ENCODE peak calls at places on chromosomes 12 and 14, in six cellular contexts. A is right lobe of liver; W is GM20000; J is RWPE1; E is CD8-positive, alpha-beta T cell; N is osteocyte. D is an unnamed sample.

GRCh38 chr14:51454351-51454750 is 197.4 kb upstream of the FRMD6 start:
- DNase-seq in A (no peak), W (no peak), J (no peak), E (no peak), N (no peak), D (no peak)

GRCh38 chr14:23185046-23185445 is 1.6 kb upstream of the SLC7A8 start:
- DNase-seq in A (no peak), W (no peak), J (no peak), E (no peak), N (no peak), D (no peak)

GRCh38 chr12:39897315-39897714 is 208.6 kb downstream of the SLC2A13 start:
- DNase-seq in A (no peak), W (no peak), J (no peak), E (no peak), N (no peak), D (no peak)

GRCh38 chr12:66965613-66966012 is 286.7 kb upstream of the GRIP1 start:
- DNase-seq in A (no peak), W (no peak), J (no peak), E (no peak), N (no peak), D (no peak)

GRCh38 chr12:15532364-15532977 is 210.2 kb downstream of the PTPRO start:
- DNase-seq in A (no peak), W (peak), J (peak), E (peak), N (no peak), D (no peak)

GRCh38 chr14:68589447-68590232 is 203.2 kb downstream of the ZFP36L1 start:
- DNase-seq in A (no peak), W (no peak), J (no peak), E (no peak), N (no peak), D (no peak)

GRCh38 chr12:111351026-111351425 is 17.9 kb downstream of the PHETA1 start:
- DNase-seq in A (no peak), W (no peak), J (no peak), E (no peak), N (no peak), D (no peak)

GRCh38 chr12:29807125-29807524 is 23.4 kb upstream of the TMTC1 start:
- DNase-seq in A (no peak), W (no peak), J (no peak), E (no peak), N (no peak), D (no peak)

GRCh38 chr12:46770501-46771183 is 55.2 kb downstream of the SLC38A4 start:
- DNase-seq in A (no peak), W (no peak), J (no peak), E (no peak), N (no peak), D (no peak)

GRCh38 chr12:96773031-96773430 is 134.0 kb upstream of the NEDD1 start:
- DNase-seq in A (no peak), W (no peak), J (no peak), E (no peak), N (no peak), D (no peak)

GRCh38 chr12:44431647-44432352 is 444.3 kb downstream of the NELL2 start:
- DNase-seq in A (no peak), W (peak), J (no peak), E (no peak), N (no peak), D (no peak)

GRCh38 chr12:54444202-54444601 is 25.1 kb upstream of the ITGA5 start:
- DNase-seq in A (no peak), W (no peak), J (no peak), E (no peak), N (no peak), D (no peak)

GRCh38 chr12:65602579-65603295 is 221.5 kb upstream of the HMGA2 start:
- DNase-seq in A (peak), W (peak), J (peak), E (no peak), N (peak), D (no peak)

GRCh38 chr12:65602191-65602578 is 222.1 kb upstream of the HMGA2 start:
- DNase-seq in A (no peak), W (no peak), J (no peak), E (no peak), N (no peak), D (no peak)

GRCh38 chr12:65605019-65605418 is 219.3 kb upstream of the HMGA2 start:
- DNase-seq in A (no peak), W (no peak), J (no peak), E (no peak), N (no peak), D (no peak)

GRCh38 chr12:65606008-65606766 is 218.1 kb upstream of the HMGA2 start:
- DNase-seq in A (no peak), W (no peak), J (no peak), E (no peak), N (no peak), D (no peak)

DNA sequence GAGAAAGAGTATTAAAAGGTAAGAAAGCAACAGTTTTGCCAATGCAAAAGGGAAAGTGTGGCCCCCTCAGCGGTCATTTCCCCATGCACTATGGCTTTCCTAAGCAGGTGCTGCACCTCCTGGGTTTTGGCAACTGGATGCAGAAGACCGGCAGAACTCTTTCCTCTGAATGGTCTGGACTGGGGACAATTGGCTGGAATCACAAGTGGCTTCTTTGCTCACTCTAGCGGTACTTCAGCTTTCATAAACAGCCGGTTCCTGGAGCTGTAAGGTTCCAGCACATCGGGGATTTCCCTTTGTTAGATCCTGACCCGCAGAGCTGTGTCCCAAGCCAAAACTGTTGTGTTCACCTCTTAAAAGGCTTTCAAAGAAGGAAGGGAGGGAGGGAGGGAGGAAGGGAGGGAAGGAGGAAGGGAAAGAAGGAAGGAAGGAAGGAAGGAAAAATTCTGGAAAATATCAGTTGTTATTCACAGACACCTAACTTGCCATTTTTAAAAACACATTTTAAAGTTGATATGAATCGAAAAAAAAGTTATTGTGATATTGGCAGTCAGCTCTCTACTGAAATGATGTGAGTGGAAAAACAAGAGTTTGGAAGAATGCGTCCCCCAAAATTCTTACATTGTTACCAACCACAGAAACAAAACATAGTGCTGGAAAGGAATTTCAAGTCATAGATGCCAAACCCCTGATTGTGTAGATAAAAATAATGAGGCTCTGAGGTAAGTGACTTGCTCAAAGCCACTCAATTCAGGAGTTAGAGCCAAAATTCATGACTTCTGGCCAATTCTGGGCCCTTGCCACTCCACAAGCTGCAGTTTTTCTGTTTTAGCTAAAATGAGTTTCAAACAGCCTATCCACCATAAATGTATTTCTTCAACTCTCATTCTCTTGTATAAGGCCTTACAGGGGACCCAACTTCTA is 220.6 kb upstream of the HMGA2 start:
- DNase-seq in A (no peak), W (no peak), J (peak), E (no peak), N (no peak), D (no peak)
- TF ChIP-seq CTCF in A (no peak), W (no peak), J (no peak), E (no peak), N (no peak), D (no peak)

GRCh38 chr12:112524676-112525425 is 106.1 kb downstream of the PTPN11 start:
- DNase-seq in A (no peak), W (no peak), J (peak), E (no peak), N (no peak), D (no peak)
- TF ChIP-seq CTCF in A (no peak), W (no peak), J (no peak), E (no peak), N (peak), D (peak)

GRCh38 chr14:24312736-24313507 is 1.6 kb downstream of the LTB4R start:
- DNase-seq in A (no peak), W (no peak), J (no peak), E (no peak), N (no peak), D (no peak)

GRCh38 chr14:24310387-24310665 is 386 bp downstream of the LTB4R2 start:
- DNase-seq in A (peak), W (no peak), J (no peak), E (no peak), N (no peak), D (no peak)

GRCh38 chr14:24310666-24311604 is at the start of gene LTB4R:
- DNase-seq in A (peak), W (peak), J (no peak), E (peak), N (no peak), D (no peak)

GRCh38 chr14:24313912-24314311 is 2.6 kb downstream of the LTB4R start:
- DNase-seq in A (no peak), W (no peak), J (no peak), E (no peak), N (no peak), D (no peak)

GRCh38 chr14:24311837-24312615 is 724 bp downstream of the LTB4R start:
- DNase-seq in A (peak), W (no peak), J (no peak), E (no peak), N (no peak), D (no peak)
- TF ChIP-seq CTCF in A (no peak), W (no peak), J (no peak), E (no peak), N (no peak), D (no peak)

GRCh38 chr14:35963209-35963608 is 137.1 kb downstream of the BRMS1L start:
- DNase-seq in A (no peak), W (no peak), J (no peak), E (no peak), N (no peak), D (no peak)
- TF ChIP-seq CTCF in A (peak), W (no peak), J (no peak), E (no peak), N (peak), D (peak)

DNA sequence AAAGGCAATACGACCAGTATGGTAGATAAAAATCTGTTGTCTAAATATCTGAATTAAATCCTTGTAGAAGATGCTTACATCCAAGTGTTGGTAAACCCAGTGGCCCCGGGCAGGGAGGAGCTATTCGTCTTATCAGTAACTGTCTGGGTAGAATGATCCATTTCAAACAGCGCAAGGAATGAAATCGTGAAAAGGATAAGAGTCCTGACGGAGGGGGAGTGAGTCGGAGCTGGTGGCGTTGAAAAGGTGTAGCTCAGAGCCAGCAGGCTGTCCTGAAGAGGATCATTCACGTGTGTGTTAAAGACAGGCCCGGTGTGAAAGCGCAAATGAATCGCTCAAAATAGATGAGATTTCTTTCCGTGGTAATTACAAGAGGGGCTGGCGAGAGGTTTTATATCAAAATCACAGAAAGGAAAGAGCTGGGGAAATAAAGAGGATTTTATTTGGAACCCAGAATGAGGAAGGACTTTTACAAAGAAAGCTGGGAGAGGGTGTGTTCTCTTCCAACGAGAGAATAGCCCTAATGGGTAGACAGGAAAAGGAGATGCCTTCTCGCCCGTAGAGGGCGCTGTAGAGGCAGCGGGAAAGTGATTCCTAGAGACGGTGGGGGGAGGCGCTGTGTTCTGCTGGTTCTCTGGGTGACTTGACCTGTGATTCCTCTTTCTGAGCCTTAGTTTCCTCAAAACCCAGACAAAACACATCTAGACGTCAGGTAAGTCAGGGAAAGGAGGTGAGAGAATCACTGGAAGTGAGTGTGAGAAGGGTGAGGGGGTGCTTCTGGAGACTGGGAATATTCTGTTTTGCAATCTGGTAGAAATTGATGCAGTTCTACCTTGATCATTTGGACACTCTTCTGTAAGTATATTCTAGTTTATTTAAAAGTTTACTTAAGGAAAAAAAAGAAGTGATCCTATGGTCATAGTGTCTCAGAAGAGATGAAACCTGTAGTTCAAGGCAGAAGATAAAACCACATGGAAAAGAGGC is 39.3 kb downstream of the SRRM4 start:
- DNase-seq in A (peak), W (peak), J (no peak), E (no peak), N (peak), D (no peak)
- TF ChIP-seq CTCF in A (peak), W (peak), J (peak), E (no peak), N (no peak), D (peak)

GRCh38 chr12:116465892-116466291 is 93.3 kb upstream of the MAP1LC3B2 start:
- DNase-seq in A (no peak), W (no peak), J (no peak), E (no peak), N (no peak), D (no peak)
- TF ChIP-seq CTCF in A (no peak), W (no peak), J (no peak), E (no peak), N (no peak), D (no peak)

D was measured in type B pancreatic cell.